ENCODE peak calls at places on chromosome 7, in nine cellular contexts. One of them, this sample, is unnamed.

GRCh38 chr7:137337902-137338301 is 5.6 kb downstream of the PTN start:
- DNase-seq in psoas muscle: no peak
- DNase-seq in GM12865: peak; percentile 9
- DNase-seq in tibial nerve: no peak
- DNase-seq in thoracic aorta: no peak
- DNase-seq in ascending aorta: no peak
- DNase-seq in cardiac muscle cell: no peak
- DNase-seq in left ventricle myocardium inferior: no peak
- DNase-seq in dorsolateral prefrontal cortex: no peak
- DNase-seq in this sample: no peak

GRCh38 chr7:128404826-128405344 is 4.9 kb downstream of the IMPDH1 start:
- DNase-seq in ascending aorta: no peak
- DNase-seq in left ventricle myocardium inferior: no peak
- DNase-seq in tibial nerve: no peak
- DNase-seq in thoracic aorta: no peak
- DNase-seq in GM12865: no peak
- DNase-seq in dorsolateral prefrontal cortex: no peak
- DNase-seq in psoas muscle: no peak
- DNase-seq in cardiac muscle cell: no peak
- DNase-seq in this sample: no peak

GRCh38 chr7:80859272-80859970 is 59.4 kb downstream of the SEMA3C start:
- DNase-seq in thoracic aorta: peak; percentile 2
- DNase-seq in left ventricle myocardium inferior: peak; percentile 21
- DNase-seq in dorsolateral prefrontal cortex: no peak
- DNase-seq in psoas muscle: peak; percentile 37
- DNase-seq in tibial nerve: peak; percentile 45
- DNase-seq in GM12865: no peak
- DNase-seq in cardiac muscle cell: peak; percentile 67
- DNase-seq in ascending aorta: no peak
- DNase-seq in this sample: no peak

GRCh38 chr7:39609462-39610149 is 13.8 kb upstream of the RALA start:
- DNase-seq in ascending aorta: no peak
- DNase-seq in cardiac muscle cell: peak; percentile 24
- DNase-seq in dorsolateral prefrontal cortex: no peak
- DNase-seq in tibial nerve: no peak
- DNase-seq in left ventricle myocardium inferior: peak; percentile 33
- DNase-seq in thoracic aorta: no peak
- DNase-seq in psoas muscle: peak; percentile 21
- DNase-seq in GM12865: peak; percentile 16
- DNase-seq in this sample: no peak

GRCh38 chr7:26860361-26860760 is 4.0 kb downstream of the SKAP2 start:
- DNase-seq in tibial nerve: no peak
- DNase-seq in cardiac muscle cell: peak; percentile 3
- DNase-seq in psoas muscle: no peak
- DNase-seq in dorsolateral prefrontal cortex: no peak
- DNase-seq in GM12865: no peak
- DNase-seq in ascending aorta: no peak
- DNase-seq in left ventricle myocardium inferior: no peak
- DNase-seq in thoracic aorta: no peak
- DNase-seq in this sample: no peak

GRCh38 chr7:99312316-99313203 is 13.1 kb upstream of the ARPC1A start:
- DNase-seq in left ventricle myocardium inferior: peak; percentile 58
- DNase-seq in tibial nerve: peak; percentile 71
- DNase-seq in dorsolateral prefrontal cortex: peak; percentile 63
- DNase-seq in thoracic aorta: peak; percentile 31
- DNase-seq in GM12865: peak; percentile 74
- DNase-seq in cardiac muscle cell: peak; percentile 73
- DNase-seq in psoas muscle: peak; percentile 60
- DNase-seq in ascending aorta: no peak
- DNase-seq in this sample: peak; percentile 78

GRCh38 chr7:137015015-137015414 is 146.6 kb downstream of the CHRM2 start:
- DNase-seq in thoracic aorta: no peak
- DNase-seq in left ventricle myocardium inferior: no peak
- DNase-seq in tibial nerve: no peak
- DNase-seq in GM12865: no peak
- DNase-seq in ascending aorta: no peak
- DNase-seq in psoas muscle: no peak
- DNase-seq in cardiac muscle cell: no peak
- DNase-seq in dorsolateral prefrontal cortex: no peak
- DNase-seq in this sample: no peak

GRCh38 chr7:129095258-129095657 is 40.3 kb upstream of the TNPO3 start:
- DNase-seq in GM12865: peak; percentile 91
- DNase-seq in cardiac muscle cell: no peak
- DNase-seq in ascending aorta: no peak
- DNase-seq in thoracic aorta: no peak
- DNase-seq in dorsolateral prefrontal cortex: no peak
- DNase-seq in tibial nerve: no peak
- DNase-seq in psoas muscle: no peak
- DNase-seq in left ventricle myocardium inferior: no peak
- DNase-seq in this sample: no peak

GRCh38 chr7:6637544-6638229 is 569 bp downstream of the ZNF316 start:
- DNase-seq in cardiac muscle cell: peak; percentile 73
- DNase-seq in GM12865: peak; percentile 82
- DNase-seq in psoas muscle: no peak
- DNase-seq in thoracic aorta: no peak
- DNase-seq in left ventricle myocardium inferior: no peak
- DNase-seq in tibial nerve: no peak
- DNase-seq in dorsolateral prefrontal cortex: no peak
- DNase-seq in ascending aorta: no peak
- DNase-seq in this sample: no peak

GRCh38 chr7:65438593-65438992 is 64.9 kb downstream of the ZNF92 start:
- DNase-seq in thoracic aorta: no peak
- DNase-seq in GM12865: no peak
- DNase-seq in left ventricle myocardium inferior: no peak
- DNase-seq in dorsolateral prefrontal cortex: no peak
- DNase-seq in cardiac muscle cell: no peak
- DNase-seq in tibial nerve: no peak
- DNase-seq in ascending aorta: no peak
- DNase-seq in psoas muscle: no peak
- DNase-seq in this sample: no peak

GRCh38 chr7:37028909-37029440 is 304.7 kb upstream of the AOAH start:
- DNase-seq in left ventricle myocardium inferior: no peak
- DNase-seq in GM12865: no peak
- DNase-seq in ascending aorta: no peak
- DNase-seq in thoracic aorta: no peak
- DNase-seq in psoas muscle: no peak
- DNase-seq in cardiac muscle cell: no peak
- DNase-seq in tibial nerve: no peak
- DNase-seq in dorsolateral prefrontal cortex: no peak
- DNase-seq in this sample: no peak

GRCh38 chr7:77538186-77538907 is 1.3 kb downstream of the PTPN12 start:
- DNase-seq in GM12865: peak; percentile 41
- DNase-seq in tibial nerve: peak; percentile 88
- DNase-seq in psoas muscle: peak; percentile 87
- DNase-seq in cardiac muscle cell: peak; percentile 76
- DNase-seq in thoracic aorta: peak; percentile 80
- DNase-seq in ascending aorta: peak; percentile 60
- DNase-seq in dorsolateral prefrontal cortex: peak; percentile 68
- DNase-seq in left ventricle myocardium inferior: peak; percentile 87
- DNase-seq in this sample: peak; percentile 73

GRCh38 chr7:2948794-2949193 is 94.9 kb downstream of the CARD11 start:
- DNase-seq in ascending aorta: no peak
- DNase-seq in dorsolateral prefrontal cortex: no peak
- DNase-seq in GM12865: no peak
- DNase-seq in thoracic aorta: no peak
- DNase-seq in left ventricle myocardium inferior: no peak
- DNase-seq in psoas muscle: no peak
- DNase-seq in cardiac muscle cell: no peak
- DNase-seq in tibial nerve: no peak
- DNase-seq in this sample: no peak

GRCh38 chr7:23332881-23333612 is 33.9 kb downstream of the MALSU1 start:
- DNase-seq in dorsolateral prefrontal cortex: no peak
- DNase-seq in tibial nerve: no peak
- DNase-seq in thoracic aorta: no peak
- DNase-seq in ascending aorta: no peak
- DNase-seq in psoas muscle: peak; percentile 18
- DNase-seq in left ventricle myocardium inferior: peak; percentile 31
- DNase-seq in GM12865: no peak
- DNase-seq in cardiac muscle cell: no peak
- DNase-seq in this sample: no peak

GRCh38 chr7:43591551-43592180 is 8.8 kb downstream of the STK17A start:
- DNase-seq in tibial nerve: no peak
- DNase-seq in cardiac muscle cell: no peak
- DNase-seq in thoracic aorta: no peak
- DNase-seq in dorsolateral prefrontal cortex: no peak
- DNase-seq in psoas muscle: no peak
- DNase-seq in GM12865: peak; percentile 62
- DNase-seq in left ventricle myocardium inferior: no peak
- DNase-seq in ascending aorta: no peak
- DNase-seq in this sample: no peak
- TF ChIP-seq CTCF in tibial nerve: no peak
- TF ChIP-seq CTCF in cardiac muscle cell: no peak
- TF ChIP-seq CTCF in thoracic aorta: no peak
- TF ChIP-seq CTCF in dorsolateral prefrontal cortex: no peak
- TF ChIP-seq CTCF in psoas muscle: no peak
- TF ChIP-seq CTCF in GM12865: no peak
- TF ChIP-seq CTCF in left ventricle myocardium inferior: no peak
- TF ChIP-seq CTCF in ascending aorta: no peak
- TF ChIP-seq CTCF in this sample: no peak

GRCh38 chr7:134186022-134186421 is 58.9 kb downstream of the LRGUK start:
- DNase-seq in cardiac muscle cell: no peak
- DNase-seq in left ventricle myocardium inferior: no peak
- DNase-seq in tibial nerve: no peak
- DNase-seq in GM12865: no peak
- DNase-seq in dorsolateral prefrontal cortex: no peak
- DNase-seq in psoas muscle: no peak
- DNase-seq in ascending aorta: no peak
- DNase-seq in thoracic aorta: no peak
- DNase-seq in this sample: no peak

GRCh38 chr7:134187893-134188292 is 60.8 kb downstream of the LRGUK start:
- DNase-seq in left ventricle myocardium inferior: no peak
- DNase-seq in cardiac muscle cell: no peak
- DNase-seq in tibial nerve: no peak
- DNase-seq in dorsolateral prefrontal cortex: no peak
- DNase-seq in thoracic aorta: no peak
- DNase-seq in GM12865: no peak
- DNase-seq in psoas muscle: no peak
- DNase-seq in ascending aorta: no peak
- DNase-seq in this sample: no peak

GRCh38 chr7:134188311-134188710 is 61.2 kb downstream of the LRGUK start:
- DNase-seq in tibial nerve: no peak
- DNase-seq in ascending aorta: no peak
- DNase-seq in left ventricle myocardium inferior: no peak
- DNase-seq in psoas muscle: no peak
- DNase-seq in cardiac muscle cell: no peak
- DNase-seq in thoracic aorta: no peak
- DNase-seq in dorsolateral prefrontal cortex: no peak
- DNase-seq in GM12865: no peak
- DNase-seq in this sample: no peak

GRCh38 chr7:134184767-134185166 is 57.6 kb downstream of the LRGUK start:
- DNase-seq in cardiac muscle cell: no peak
- DNase-seq in psoas muscle: no peak
- DNase-seq in ascending aorta: no peak
- DNase-seq in left ventricle myocardium inferior: no peak
- DNase-seq in GM12865: no peak
- DNase-seq in thoracic aorta: no peak
- DNase-seq in dorsolateral prefrontal cortex: no peak
- DNase-seq in tibial nerve: no peak
- DNase-seq in this sample: no peak

DNA sequence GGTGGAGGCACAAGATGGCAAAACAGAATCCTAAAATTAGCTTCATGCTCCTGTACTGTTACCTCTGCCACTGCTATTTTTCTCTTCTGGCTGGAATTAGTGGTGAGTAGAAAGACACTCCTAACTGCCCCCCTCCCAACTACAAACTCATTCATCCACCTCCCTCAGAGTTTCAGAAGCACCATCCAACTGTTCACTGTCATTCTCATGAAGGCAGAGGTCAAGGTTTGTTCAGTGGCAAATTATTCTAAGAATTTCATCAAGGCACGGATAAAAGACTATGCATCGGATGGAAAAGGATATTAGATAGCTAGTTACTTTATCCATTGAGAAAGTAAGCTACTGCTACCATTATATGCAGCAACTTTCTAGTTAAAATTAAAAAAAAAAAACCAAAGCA is 59.7 kb downstream of the LRGUK start:
- DNase-seq in thoracic aorta: no peak
- DNase-seq in left ventricle myocardium inferior: no peak
- DNase-seq in psoas muscle: no peak
- DNase-seq in tibial nerve: no peak
- DNase-seq in ascending aorta: no peak
- DNase-seq in dorsolateral prefrontal cortex: no peak
- DNase-seq in GM12865: no peak
- DNase-seq in cardiac muscle cell: no peak
- DNase-seq in this sample: no peak
- TF ChIP-seq CTCF in thoracic aorta: no peak
- TF ChIP-seq CTCF in left ventricle myocardium inferior: no peak
- TF ChIP-seq CTCF in psoas muscle: no peak
- TF ChIP-seq CTCF in tibial nerve: no peak
- TF ChIP-seq CTCF in ascending aorta: no peak
- TF ChIP-seq CTCF in dorsolateral prefrontal cortex: no peak
- TF ChIP-seq CTCF in GM12865: no peak
- TF ChIP-seq CTCF in cardiac muscle cell: no peak
- TF ChIP-seq CTCF in this sample: no peak

DNA sequence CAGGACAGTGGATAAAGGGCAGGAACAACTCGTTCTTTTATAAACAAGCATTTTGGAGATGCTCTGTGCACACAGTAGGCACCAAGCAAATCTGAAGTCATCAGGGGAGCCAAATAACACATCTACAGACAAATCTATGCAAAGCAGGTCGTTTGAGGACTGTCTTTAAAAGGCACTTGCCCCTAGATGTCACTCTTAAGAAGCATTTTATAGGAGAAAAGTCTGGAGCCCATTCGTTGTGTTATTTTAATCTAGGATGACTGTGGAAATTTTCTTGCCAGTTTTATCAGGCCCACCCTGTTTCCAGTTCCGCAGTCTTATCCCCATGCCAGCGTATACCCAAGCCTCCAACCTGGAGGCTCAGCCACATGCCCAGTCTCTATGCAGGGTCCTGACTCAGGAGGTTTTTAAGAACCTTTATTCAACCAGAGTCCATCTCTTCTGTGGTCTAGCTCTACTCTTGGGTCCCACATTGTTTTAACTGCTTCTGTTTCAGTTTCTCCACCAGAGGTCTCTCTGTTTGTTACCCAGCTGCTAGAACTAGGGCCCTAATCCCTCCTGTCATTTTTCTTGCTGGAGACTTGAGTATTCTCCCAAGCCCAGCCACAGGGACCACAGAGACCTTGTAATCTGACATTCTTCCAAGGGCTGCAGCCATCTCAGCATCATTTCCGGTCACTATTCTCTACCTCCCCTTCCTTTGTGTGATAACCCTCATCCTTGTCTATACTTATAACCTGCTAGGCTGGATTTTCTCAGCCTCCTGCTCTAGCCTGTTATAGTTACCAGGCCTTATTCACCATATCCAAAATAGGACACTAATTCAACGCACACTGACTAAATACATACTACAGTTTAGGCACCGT is 26.7 kb downstream of the PIK3CG start:
- DNase-seq in psoas muscle: no peak
- DNase-seq in tibial nerve: no peak
- DNase-seq in ascending aorta: no peak
- DNase-seq in thoracic aorta: no peak
- DNase-seq in cardiac muscle cell: no peak
- DNase-seq in dorsolateral prefrontal cortex: no peak
- DNase-seq in left ventricle myocardium inferior: no peak
- DNase-seq in GM12865: peak; percentile 42
- DNase-seq in this sample: no peak
- TF ChIP-seq CTCF in psoas muscle: no peak
- TF ChIP-seq CTCF in tibial nerve: no peak
- TF ChIP-seq CTCF in ascending aorta: no peak
- TF ChIP-seq CTCF in thoracic aorta: no peak
- TF ChIP-seq CTCF in cardiac muscle cell: peak; percentile 22
- TF ChIP-seq CTCF in dorsolateral prefrontal cortex: no peak
- TF ChIP-seq CTCF in left ventricle myocardium inferior: no peak
- TF ChIP-seq CTCF in GM12865: no peak
- TF ChIP-seq CTCF in this sample: no peak

GRCh38 chr7:24405002-24405401 is 121.0 kb downstream of the NPY start:
- DNase-seq in tibial nerve: no peak
- DNase-seq in cardiac muscle cell: no peak
- DNase-seq in left ventricle myocardium inferior: no peak
- DNase-seq in dorsolateral prefrontal cortex: no peak
- DNase-seq in psoas muscle: no peak
- DNase-seq in ascending aorta: no peak
- DNase-seq in GM12865: no peak
- DNase-seq in thoracic aorta: no peak
- DNase-seq in this sample: no peak
- TF ChIP-seq CTCF in tibial nerve: no peak
- TF ChIP-seq CTCF in cardiac muscle cell: no peak
- TF ChIP-seq CTCF in left ventricle myocardium inferior: no peak
- TF ChIP-seq CTCF in dorsolateral prefrontal cortex: no peak
- TF ChIP-seq CTCF in psoas muscle: no peak
- TF ChIP-seq CTCF in ascending aorta: no peak
- TF ChIP-seq CTCF in GM12865: no peak
- TF ChIP-seq CTCF in thoracic aorta: no peak
- TF ChIP-seq CTCF in this sample: no peak